ENCODE peak calls at places on chromosome 12, in nine cellular contexts. Y is GM23248, F is fibroblast of lung, S is heart left ventricle, G is AG04450, R is astrocyte of the cerebellum, N is right lobe of liver, C is IMR-90, A is tibial nerve. O is an unnamed sample.

GRCh38 chr12:81077329-81077685 is 572 bp upstream of the ACSS3 start:
- DNase-seq in N (peak; percentile 82), C (no peak), S (peak; percentile 69), Y (no peak), R (no peak), A (peak; percentile 25), G (no peak), F (peak; percentile 49), O (no peak)

GRCh38 chr12:57135487-57135886 is 7.2 kb downstream of the LRP1 start:
- DNase-seq in A (no peak), N (no peak), Y (peak; percentile 56), R (no peak), F (peak; percentile 74), G (no peak), S (peak; percentile 75), C (peak; percentile 46), O (no peak)

GRCh38 chr12:52799498-52800211 is 3.7 kb upstream of the KRT3 start:
- DNase-seq in Y (no peak), S (no peak), R (no peak), N (no peak), F (no peak), G (no peak), A (no peak), C (no peak), O (no peak)

GRCh38 chr12:91189526-91189925 is 6.9 kb upstream of the DCN start:
- DNase-seq in Y (peak; percentile 70), G (no peak), F (peak; percentile 69), A (no peak), C (peak; percentile 65), S (no peak), N (no peak), R (no peak), O (no peak)

GRCh38 chr12:72359416-72359815 is 87.2 kb downstream of the TRHDE start:
- DNase-seq in A (no peak), G (no peak), C (no peak), F (no peak), S (no peak), R (no peak), N (no peak), Y (no peak), O (no peak)

GRCh38 chr12:95390192-95390591 is 83.8 kb upstream of the METAP2 start:
- DNase-seq in N (no peak), C (no peak), R (no peak), S (no peak), G (no peak), F (no peak), A (no peak), Y (no peak), O (no peak)

GRCh38 chr12:63302269-63302940 is 151.4 kb upstream of the AVPR1A start:
- DNase-seq in Y (no peak), S (no peak), R (no peak), C (no peak), F (no peak), G (no peak), A (no peak), N (no peak), O (no peak)

GRCh38 chr12:69712826-69713225 is 13.7 kb upstream of the BEST3 start:
- DNase-seq in A (no peak), N (no peak), F (no peak), S (no peak), R (no peak), C (no peak), Y (no peak), G (no peak), O (no peak)

GRCh38 chr12:104515899-104516298 is 59.2 kb downstream of the CHST11 start:
- DNase-seq in N (no peak), R (no peak), F (no peak), A (no peak), S (no peak), Y (no peak), C (no peak), G (no peak), O (no peak)

GRCh38 chr12:84046869-84047268 is 865.7 kb downstream of the SLC6A15 start:
- DNase-seq in F (no peak), Y (peak; percentile 7), R (no peak), S (no peak), A (no peak), G (no peak), C (no peak), N (no peak), O (no peak)

GRCh38 chr12:84919271-84919670 is 6.7 kb upstream of the SLC6A15 start:
- DNase-seq in N (no peak), A (no peak), F (no peak), Y (peak; percentile 86), C (peak; percentile 43), S (no peak), G (no peak), R (no peak), O (no peak)

GRCh38 chr12:22529281-22530060 is 14.9 kb downstream of the C2CD5 start:
- DNase-seq in G (no peak), F (peak; percentile 21), N (no peak), C (peak; percentile 63), A (no peak), R (no peak), Y (peak; percentile 59), S (no peak), O (no peak)

GRCh38 chr12:25935355-25936144 is 22.9 kb upstream of the RASSF8 start:
- DNase-seq in Y (no peak), C (no peak), R (no peak), A (no peak), S (no peak), F (no peak), G (no peak), N (no peak), O (no peak)

DNA sequence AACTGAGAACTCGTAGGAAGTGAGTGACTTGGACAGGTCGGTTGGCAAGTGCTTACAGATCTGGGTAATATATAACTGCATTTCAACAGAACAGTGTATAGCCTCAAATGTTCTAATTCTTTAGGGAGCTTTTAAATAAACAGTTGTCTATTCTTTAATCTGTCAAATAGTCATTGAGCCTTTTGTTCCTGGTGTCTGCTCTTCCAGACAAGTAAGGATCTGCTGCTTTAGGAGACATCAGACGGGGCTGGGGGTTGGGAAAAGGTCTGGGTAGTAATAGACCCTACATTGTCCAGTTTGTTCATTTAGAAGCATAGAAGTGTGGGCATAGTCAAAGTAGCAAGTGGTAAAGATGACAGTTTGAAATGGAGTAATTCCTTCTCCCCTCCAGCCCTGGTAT is 2.0 kb downstream of the PTPN11 start:
- DNase-seq in S (no peak), N (no peak), G (no peak), F (no peak), A (no peak), C (no peak), R (no peak), Y (no peak), O (no peak)
- H3K4me3 ChIP-seq in S (no peak overlapping the region), N (no peak overlapping the region), G (peak overlapping the region; percentile 13), F (no peak overlapping the region), A (no peak overlapping the region), C (no peak overlapping the region), R (no peak overlapping the region), Y (peak overlapping the region; percentile 89), O (no peak overlapping the region)

DNA sequence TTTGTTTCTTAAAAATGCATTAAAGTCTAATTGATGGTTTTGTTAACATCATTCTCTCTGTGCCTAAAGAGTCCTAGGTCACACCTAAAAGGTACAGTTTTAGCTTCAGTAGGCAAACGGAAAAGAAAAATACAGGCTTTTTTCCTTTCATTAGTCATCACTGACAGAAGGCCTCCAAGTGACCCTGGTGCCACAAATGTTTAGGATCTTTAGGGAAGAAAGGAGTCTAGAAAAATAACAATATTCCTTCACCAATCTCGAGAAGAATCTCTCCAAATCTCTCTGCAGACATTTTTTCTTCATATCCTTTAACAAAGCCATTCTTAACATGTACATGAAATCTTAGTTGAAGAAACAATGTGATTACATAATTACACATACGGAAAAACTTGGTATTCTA is 2.0 kb downstream of the DENND5B start:
- DNase-seq in R (no peak), G (no peak), C (no peak), Y (peak; percentile 53), N (no peak), S (no peak), F (peak; percentile 12), A (no peak), O (no peak)
- H3K4me3 ChIP-seq in R (peak overlapping the region; percentile 89), G (peak overlapping the region; percentile 86), C (peak overlapping the region; percentile 73), Y (peak overlapping the region; percentile 83), N (peak overlapping the region; percentile 87), S (peak overlapping the region; percentile 81), F (peak overlapping the region; percentile 90), A (peak overlapping the region; percentile 89), O (peak overlapping the region; percentile 86)

GRCh38 chr12:49819786-49820185 is 8.4 kb downstream of the NCKAP5L start:
- DNase-seq in F (no peak), C (no peak), R (no peak), S (no peak), A (no peak), Y (peak; percentile 34), G (no peak), N (no peak), O (no peak)
- H3K4me3 ChIP-seq in F (no peak overlapping the region), C (no peak overlapping the region), R (no peak overlapping the region), S (no peak overlapping the region), A (no peak overlapping the region), Y (no peak overlapping the region), G (no peak overlapping the region), N (no peak overlapping the region), O (no peak overlapping the region)

GRCh38 chr12:39587247-39587646 is 32.4 kb downstream of the ABCD2 start:
- DNase-seq in N (no peak), G (no peak), R (no peak), A (no peak), F (peak; percentile 40), C (no peak), S (no peak), Y (no peak), O (peak; percentile 23)
- H3K4me3 ChIP-seq in N (no peak overlapping the region), G (no peak overlapping the region), R (no peak overlapping the region), A (no peak overlapping the region), F (no peak overlapping the region), C (no peak overlapping the region), S (no peak overlapping the region), Y (no peak overlapping the region), O (no peak overlapping the region)

GRCh38 chr12:117361312-117361670 is at the start of gene NOS1:
- DNase-seq in S (no peak), A (no peak), C (no peak), G (no peak), F (no peak), R (no peak), N (no peak), Y (no peak), O (no peak)
- H3K4me3 ChIP-seq in S (peak within 1 kb of the TSS; percentile 38), A (peak within 1 kb of the TSS; percentile 18), C (no peak within 1 kb of the TSS), G (no peak within 1 kb of the TSS), F (no peak within 1 kb of the TSS), R (no peak within 1 kb of the TSS), N (no peak within 1 kb of the TSS), Y (no peak within 1 kb of the TSS), O (no peak within 1 kb of the TSS)

DNA sequence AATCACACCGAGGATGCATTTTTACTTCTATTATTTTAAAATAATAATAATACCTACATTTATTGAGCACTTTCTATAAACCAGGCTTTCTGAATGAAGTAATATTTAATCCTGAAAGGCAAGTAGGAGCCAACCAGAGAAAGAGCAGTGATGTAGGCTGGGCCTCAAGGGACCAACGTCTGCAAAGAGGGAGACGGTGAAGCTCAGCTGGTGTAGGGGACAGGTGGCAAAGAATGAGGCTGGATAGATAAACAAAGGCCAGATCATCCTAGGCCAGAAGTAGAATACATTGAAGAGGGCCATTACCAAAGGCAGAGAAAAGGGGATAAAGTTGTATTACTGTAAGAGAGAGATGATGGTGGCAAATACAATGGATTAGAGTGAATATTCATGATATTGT is 810 bp upstream of the TMBIM4 start:
- DNase-seq in N (no peak), S (no peak), G (no peak), R (no peak), C (no peak), A (no peak), Y (no peak), F (no peak), O (no peak)
- H3K4me3 ChIP-seq in N (no peak overlapping the region), S (peak overlapping the region; percentile 80), G (peak overlapping the region; percentile 91), R (peak overlapping the region; percentile 63), C (peak overlapping the region; percentile 83), A (peak overlapping the region; percentile 76), Y (peak overlapping the region; percentile 83), F (no peak overlapping the region), O (peak overlapping the region; percentile 64)